ENCODE peak calls at places on chromosomes 2 and 18, in nine cellular contexts. Z is Karpas-422, T is GM23338, N is pancreas, A is psoas muscle, Y is astrocyte, E is transverse colon, W is heart left ventricle, I is lower lobe of right lung. Q is an unnamed sample.

GRCh38 chr2:205717999-205718398 is 35.7 kb downstream of the NRP2 start:
- DNase-seq in Z (no peak), T (no peak), N (no peak), A (no peak), Y (no peak), E (no peak), W (no peak), I (no peak), Q (no peak)

GRCh38 chr18:6249110-6249680 is 165.5 kb downstream of the L3MBTL4 start:
- DNase-seq in Z (no peak), T (no peak), N (no peak), A (no peak), Y (no peak), E (no peak), W (no peak), I (no peak), Q (no peak)

GRCh38 chr2:53103661-53104060 is 663.9 kb upstream of the CHAC2 start:
- DNase-seq in Z (no peak), T (no peak), N (no peak), A (no peak), Y (peak), E (no peak), W (no peak), I (no peak), Q (no peak)

GRCh38 chr2:12205086-12205485 is 458.7 kb downstream of the LPIN1 start:
- DNase-seq in Z (no peak), T (no peak), N (no peak), A (no peak), Y (no peak), E (no peak), W (no peak), I (no peak), Q (no peak)

GRCh38 chr2:10533811-10534321 is 85.7 kb upstream of the ODC1 start:
- DNase-seq in Z (no peak), T (no peak), N (no peak), A (no peak), Y (peak), E (no peak), W (no peak), I (no peak), Q (no peak)

GRCh38 chr2:119819846-119820245 is 60.1 kb downstream of the PTPN4 start:
- DNase-seq in Z (no peak), T (no peak), N (no peak), A (no peak), Y (no peak), E (no peak), W (no peak), I (no peak), Q (no peak)

GRCh38 chr2:240139666-240140393 is 628 bp downstream of the OTOS start:
- DNase-seq in Z (peak), T (peak), N (no peak), A (no peak), Y (no peak), E (no peak), W (no peak), I (peak), Q (peak)

GRCh38 chr2:12856934-12857660 is 140.4 kb downstream of the TRIB2 start:
- DNase-seq in Z (no peak), T (no peak), N (no peak), A (no peak), Y (peak), E (no peak), W (no peak), I (no peak), Q (no peak)

GRCh38 chr2:196233033-196233807 is 61.8 kb upstream of the STK17B start:
- DNase-seq in Z (peak), T (no peak), N (peak), A (no peak), Y (peak), E (peak), W (peak), I (no peak), Q (no peak)

GRCh38 chr2:62455957-62456692 is 49.9 kb downstream of the TMEM17 start:
- DNase-seq in Z (no peak), T (no peak), N (no peak), A (no peak), Y (no peak), E (no peak), W (no peak), I (no peak), Q (no peak)

GRCh38 chr2:62459106-62459505 is 46.9 kb downstream of the TMEM17 start:
- DNase-seq in Z (no peak), T (no peak), N (no peak), A (no peak), Y (no peak), E (no peak), W (no peak), I (no peak), Q (no peak)

GRCh38 chr2:62458206-62459035 is 47.6 kb downstream of the TMEM17 start:
- DNase-seq in Z (no peak), T (no peak), N (no peak), A (peak), Y (no peak), E (no peak), W (no peak), I (no peak), Q (peak)

GRCh38 chr2:62456721-62457539 is 49.1 kb downstream of the TMEM17 start:
- DNase-seq in Z (peak), T (peak), N (peak), A (peak), Y (peak), E (peak), W (peak), I (peak), Q (no peak)

DNA sequence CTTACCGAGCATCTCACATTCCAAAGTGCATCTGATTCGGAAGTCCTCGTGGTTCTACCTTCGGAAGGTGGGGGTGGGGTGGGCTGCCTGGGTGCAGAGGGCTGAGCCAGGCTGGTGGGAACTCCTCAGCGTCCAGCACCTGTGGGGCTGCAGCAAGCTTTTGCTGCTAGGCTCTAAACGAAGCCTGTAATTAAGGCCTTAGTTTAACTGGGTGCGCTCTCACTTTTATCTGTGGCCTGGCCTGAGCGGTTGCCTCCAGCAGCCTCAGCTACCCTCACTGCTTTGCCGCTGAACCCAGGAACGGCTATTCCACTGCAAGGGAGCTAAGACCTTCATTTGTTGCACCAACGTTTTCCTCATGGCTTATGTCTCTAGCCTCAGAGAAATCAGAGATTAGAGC is 48.4 kb downstream of the TMEM17 start:
- DNase-seq in Z (no peak), T (no peak), N (no peak), A (no peak), Y (no peak), E (no peak), W (no peak), I (no peak), Q (no peak)
- H3K4me3 ChIP-seq in Z (no peak), T (peak), N (peak), A (peak), Y (peak), E (peak), W (peak), I (peak), Q (peak)

GRCh38 chr2:159516241-159516758 is 100.0 kb downstream of the BAZ2B start:
- DNase-seq in Z (no peak), T (peak), N (no peak), A (no peak), Y (peak), E (peak), W (no peak), I (no peak), Q (no peak)
- H3K4me3 ChIP-seq in Z (peak), T (no peak), N (peak), A (peak), Y (peak), E (peak), W (peak), I (peak), Q (peak)

DNA sequence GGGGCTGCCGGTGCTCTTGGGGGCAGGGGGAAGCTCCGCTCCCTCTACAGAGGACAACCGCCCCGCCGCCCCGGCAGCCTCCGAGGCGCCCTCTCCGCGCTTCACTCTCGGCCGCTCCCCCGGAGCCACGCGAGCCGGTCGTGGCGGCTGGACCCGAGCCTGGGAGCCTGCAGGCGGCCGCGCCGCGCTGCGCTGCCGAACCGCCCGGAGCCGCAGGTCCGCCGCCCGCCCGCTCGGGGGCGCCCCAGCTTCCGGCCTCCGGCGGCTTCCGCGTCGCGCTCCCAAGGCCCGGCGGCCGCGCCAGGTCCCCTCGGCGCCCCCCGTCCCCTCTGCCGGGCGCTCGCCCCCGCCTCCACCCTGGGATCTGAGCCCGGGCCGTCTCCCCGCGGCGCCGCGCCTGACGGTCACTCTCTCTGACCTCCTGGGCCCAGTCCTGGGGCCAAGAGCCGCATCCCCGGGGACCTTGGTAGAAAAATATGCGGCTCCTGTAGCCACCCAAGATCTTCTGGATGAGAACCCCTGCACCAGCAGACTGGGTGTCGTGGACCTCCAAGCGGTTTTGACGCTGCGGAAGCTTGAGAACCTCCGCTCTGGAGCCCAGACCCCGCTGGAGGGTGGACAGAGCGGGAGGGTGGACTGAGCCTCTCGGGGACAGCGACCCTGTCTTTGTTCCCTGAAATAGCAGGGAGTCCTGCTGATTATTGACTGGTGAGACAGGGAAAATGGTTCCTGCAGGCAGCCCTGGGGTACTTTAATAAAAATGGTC is 44.3 kb downstream of the SERTAD2 start:
- DNase-seq in Z (peak), T (peak), N (peak), A (peak), Y (no peak), E (peak), W (peak), I (peak), Q (peak)
- H3K4me3 ChIP-seq in Z (peak), T (peak), N (peak), A (peak), Y (peak), E (peak), W (peak), I (peak), Q (peak)

DNA sequence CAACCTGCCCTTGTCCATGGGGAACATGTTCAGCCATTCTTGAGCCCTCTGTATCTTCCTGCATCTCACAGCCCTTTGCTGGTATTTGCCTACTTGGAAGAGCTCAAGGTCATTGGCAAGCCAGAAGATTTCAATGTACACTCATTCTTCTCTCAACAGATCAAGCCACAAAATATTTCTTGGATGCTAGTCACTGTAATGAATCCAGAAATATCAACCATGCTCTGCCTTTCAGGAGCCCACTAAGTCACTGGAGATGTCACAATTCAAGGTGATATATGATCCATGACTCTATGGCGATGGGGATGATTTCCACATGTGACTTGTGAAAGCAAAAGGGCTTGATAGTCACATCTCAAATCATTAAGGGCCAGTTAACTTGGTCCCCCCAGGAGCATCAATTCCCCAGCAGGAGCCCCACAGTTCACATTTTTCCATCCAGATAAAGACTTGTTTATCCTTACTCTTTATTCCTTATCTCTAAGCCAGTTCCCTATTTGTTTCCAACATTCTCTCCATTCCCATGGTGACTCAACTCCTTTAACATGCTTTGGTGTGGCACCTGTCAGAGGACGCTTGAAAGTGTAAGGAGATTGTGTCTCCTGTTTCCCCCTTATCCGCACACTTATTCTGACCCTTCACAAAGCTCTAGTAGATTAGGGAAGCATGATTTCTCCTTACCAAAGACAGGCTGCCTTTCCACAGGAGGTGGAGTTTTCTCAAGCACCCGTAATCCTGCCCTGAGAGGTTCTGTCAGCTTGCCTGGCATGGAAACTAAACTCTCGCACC is 15.8 kb downstream of the PKDCC start:
- DNase-seq in Z (no peak), T (no peak), N (no peak), A (no peak), Y (peak), E (no peak), W (no peak), I (no peak), Q (peak)
- H3K4me3 ChIP-seq in Z (no peak), T (no peak), N (no peak), A (no peak), Y (no peak), E (no peak), W (no peak), I (no peak), Q (no peak)

Q was measured in ascending aorta.